ENCODE peak calls at places on chromosomes 11 and 22, in five cellular contexts. F, T, W, E and N are unnamed samples.

GRCh38 chr11:124717786-124718634 is 21.7 kb upstream of the NRGN start:
- DNase-seq in F (no peak), T (no peak), W (no peak), E (no peak), N (peak; percentile 32)

GRCh38 chr11:63023851-63024648 is 8.4 kb upstream of the SLC22A8 start:
- DNase-seq in F (peak; percentile 88), T (peak; percentile 88), W (peak; percentile 41), E (peak; percentile 65), N (peak; percentile 75)

GRCh38 chr11:58576792-58577440 is 1.3 kb upstream of the LPXN start:
- DNase-seq in F (no peak), T (no peak), W (no peak), E (no peak), N (no peak)

GRCh38 chr22:16932577-16932976 is 75.4 kb downstream of the GAB4 start:
- DNase-seq in F (no peak), T (no peak), W (no peak), E (no peak), N (no peak)

GRCh38 chr11:6315811-6316425 is 4.4 kb downstream of the CAVIN3 start:
- DNase-seq in F (no peak), T (peak; percentile 45), W (no peak), E (peak; percentile 30), N (peak; percentile 54)

GRCh38 chr22:23384899-23385298 is 195.2 kb downstream of the IGLL1 start:
- DNase-seq in F (no peak), T (no peak), W (no peak), E (no peak), N (no peak)

GRCh38 chr11:69353696-69354544 is 60.0 kb downstream of the MYEOV start:
- DNase-seq in F (no peak), T (peak; percentile 6), W (no peak), E (no peak), N (no peak)

GRCh38 chr11:102267602-102268001 is 49.7 kb upstream of the BIRC3 start:
- DNase-seq in F (no peak), T (no peak), W (no peak), E (no peak), N (no peak)

GRCh38 chr11:91700854-91701253 is 523.8 kb upstream of the FAT3 start:
- DNase-seq in F (no peak), T (no peak), W (no peak), E (no peak), N (no peak)

GRCh38 chr22:46596819-46597218 is 23.4 kb upstream of the GRAMD4 start:
- DNase-seq in F (no peak), T (peak; percentile 93), W (no peak), E (peak; percentile 2), N (peak; percentile 89)

GRCh38 chr11:63445720-63446119 is 45.2 kb downstream of the PLAAT5 start:
- DNase-seq in F (no peak), T (no peak), W (no peak), E (no peak), N (no peak)

GRCh38 chr11:88555018-88555828 is 217.7 kb upstream of the CTSC start:
- DNase-seq in F (no peak), T (no peak), W (no peak), E (no peak), N (no peak)

GRCh38 chr22:22093743-22094142 is 111.2 kb upstream of the TOP3B start:
- DNase-seq in F (no peak), T (no peak), W (no peak), E (no peak), N (no peak)

GRCh38 chr11:93513763-93514162 is 29.4 kb downstream of the SMCO4 start:
- DNase-seq in F (no peak), T (no peak), W (no peak), E (no peak), N (no peak)

GRCh38 chr11:114447892-114448291 is 8.6 kb downstream of the REXO2 start:
- DNase-seq in F (no peak), T (no peak), W (no peak), E (no peak), N (no peak)

GRCh38 chr11:603154-603553 is 12.6 kb downstream of the IRF7 start:
- DNase-seq in F (no peak), T (no peak), W (no peak), E (no peak), N (no peak)

GRCh38 chr11:42524534-42525227 is 787.1 kb upstream of the API5 start:
- DNase-seq in F (no peak), T (peak; percentile 28), W (no peak), E (peak; percentile 59), N (no peak)

GRCh38 chr11:124791626-124792341 is 8.4 kb downstream of the MSANTD2 start:
- DNase-seq in F (no peak), T (no peak), W (no peak), E (no peak), N (no peak)

GRCh38 chr11:16587670-16588069 is 150.8 kb upstream of the C11orf58 start:
- DNase-seq in F (no peak), T (no peak), W (no peak), E (no peak), N (no peak)

GRCh38 chr22:41487037-41487963 is 18.4 kb downstream of the ACO2 start:
- DNase-seq in F (no peak), T (no peak), W (no peak), E (no peak), N (no peak)

GRCh38 chr11:111355956-111356659 is 23.0 kb downstream of the POU2AF1 start:
- DNase-seq in F (no peak), T (no peak), W (no peak), E (no peak), N (no peak)

GRCh38 chr22:17862646-17863181 is 88.4 kb upstream of the BID start:
- DNase-seq in F (no peak), T (no peak), W (no peak), E (no peak), N (no peak)

GRCh38 chr11:126246636-126247035 is 22.1 kb downstream of the SRPRA start:
- DNase-seq in F (no peak), T (no peak), W (no peak), E (no peak), N (no peak)

GRCh38 chr11:73154178-73154577 is 12.1 kb upstream of the FCHSD2 start:
- DNase-seq in F (peak; percentile 19), T (peak; percentile 67), W (no peak), E (no peak), N (peak; percentile 30)

GRCh38 chr11:44381261-44381660 is 71.3 kb upstream of the ALX4 start:
- DNase-seq in F (no peak), T (no peak), W (no peak), E (no peak), N (no peak)

GRCh38 chr11:60159284-60159683 is 23.6 kb downstream of the MS4A6A start:
- DNase-seq in F (no peak), T (no peak), W (no peak), E (no peak), N (no peak)

GRCh38 chr11:118691926-118692830 is 12.7 kb upstream of the TREH start:
- DNase-seq in F (peak; percentile 52), T (peak; percentile 23), W (no peak), E (no peak), N (peak; percentile 60)

GRCh38 chr22:41862160-41862529 is 29.2 kb downstream of the SREBF2 start:
- DNase-seq in F (peak; percentile 41), T (no peak), W (no peak), E (no peak), N (no peak)

GRCh38 chr11:134659882-134660281 is 247.8 kb upstream of the B3GAT1 start:
- DNase-seq in F (no peak), T (no peak), W (no peak), E (no peak), N (no peak)

GRCh38 chr11:31233425-31233824 is 136.1 kb downstream of the DCDC1 start:
- DNase-seq in F (no peak), T (no peak), W (no peak), E (no peak), N (no peak)

GRCh38 chr11:14891143-14892035 is 642 bp downstream of the CYP2R1 start:
- DNase-seq in F (peak; percentile 72), T (peak; percentile 94), W (no peak), E (peak; percentile 85), N (peak; percentile 95)

GRCh38 chr11:94002226-94002625 is 18.9 kb upstream of the HEPHL1 start:
- DNase-seq in F (no peak), T (no peak), W (no peak), E (no peak), N (no peak)

GRCh38 chr11:134675983-134676382 is 263.9 kb upstream of the B3GAT1 start:
- DNase-seq in F (no peak), T (no peak), W (no peak), E (no peak), N (no peak)